ENCODE peak calls at places on chromosomes 3 and 15, in ten cellular contexts. E, B, H, O, V, U, K, W, R and S are unnamed samples.

GRCh38 chr3:113054552-113054951 is 63.8 kb downstream of the GTPBP8 start:
- DNase-seq in E (peak; percentile 47), B (no peak), H (no peak), O (no peak), V (no peak), U (no peak), K (peak; percentile 89), W (no peak), R (no peak), S (no peak)

GRCh38 chr3:120462409-120462959 is 11.7 kb upstream of the FSTL1 start:
- DNase-seq in E (no peak), B (no peak), H (no peak), O (no peak), V (no peak), U (no peak), K (no peak), W (no peak), R (no peak), S (no peak)

GRCh38 chr15:75029378-75030022 is 6.1 kb downstream of the PPCDC start:
- DNase-seq in E (peak; percentile 67), B (peak; percentile 89), H (peak; percentile 95), O (peak; percentile 99), V (peak; percentile 92), U (peak; percentile 96), K (peak; percentile 92), W (peak; percentile 88), R (peak; percentile 99), S (peak; percentile 91)

GRCh38 chr3:170178631-170179030 is 2.9 kb downstream of the PHC3 start:
- DNase-seq in E (no peak), B (no peak), H (peak; percentile 41), O (no peak), V (no peak), U (no peak), K (no peak), W (peak; percentile 38), R (no peak), S (no peak)

GRCh38 chr3:188241072-188241471 is 87.1 kb downstream of the LPP start:
- DNase-seq in E (peak; percentile 61), B (no peak), H (no peak), O (no peak), V (peak; percentile 39), U (peak; percentile 53), K (no peak), W (peak; percentile 62), R (no peak), S (no peak)

GRCh38 chr15:75420698-75421097 is 30.8 kb downstream of the SIN3A start:
- DNase-seq in E (peak; percentile 33), B (peak; percentile 64), H (no peak), O (no peak), V (no peak), U (no peak), K (peak; percentile 13), W (no peak), R (no peak), S (no peak)

GRCh38 chr3:64995857-64996564 is 308.2 kb upstream of the ADAMTS9 start:
- DNase-seq in E (peak; percentile 70), B (no peak), H (no peak), O (no peak), V (no peak), U (no peak), K (peak; percentile 86), W (no peak), R (no peak), S (no peak)

GRCh38 chr3:103410231-103410630 is 975.4 kb downstream of the ZPLD1 start:
- DNase-seq in E (no peak), B (no peak), H (no peak), O (no peak), V (no peak), U (no peak), K (no peak), W (no peak), R (no peak), S (peak; percentile 36)

GRCh38 chr3:194494951-194495374 is 8.2 kb upstream of the ATP13A3 start:
- DNase-seq in E (no peak), B (no peak), H (peak; percentile 38), O (no peak), V (peak; percentile 43), U (no peak), K (no peak), W (no peak), R (peak; percentile 66), S (no peak)

GRCh38 chr3:112365636-112366035 is 32.7 kb downstream of the CD200 start:
- DNase-seq in E (peak; percentile 60), B (no peak), H (no peak), O (no peak), V (no peak), U (no peak), K (peak; percentile 31), W (no peak), R (no peak), S (no peak)

GRCh38 chr3:129822679-129823078 is 70.8 kb downstream of the TMCC1 start:
- DNase-seq in E (peak; percentile 51), B (no peak), H (no peak), O (peak; percentile 36), V (no peak), U (no peak), K (peak; percentile 69), W (no peak), R (no peak), S (no peak)

GRCh38 chr3:127440384-127440783 is 150.1 kb downstream of the TPRA1 start:
- DNase-seq in E (no peak), B (no peak), H (no peak), O (no peak), V (peak; percentile 2), U (peak; percentile 3), K (no peak), W (no peak), R (no peak), S (no peak)

GRCh38 chr15:36912311-36912712 is 188.0 kb downstream of the MEIS2 start:
- DNase-seq in E (peak; percentile 61), B (no peak), H (no peak), O (no peak), V (no peak), U (no peak), K (peak; percentile 76), W (no peak), R (no peak), S (no peak)

GRCh38 chr15:75063889-75064288 is 40.5 kb downstream of the PPCDC start:
- DNase-seq in E (no peak), B (no peak), H (no peak), O (no peak), V (no peak), U (peak; percentile 33), K (no peak), W (no peak), R (no peak), S (no peak)

GRCh38 chr3:171044828-171045793 is 18.6 kb upstream of the SLC2A2 start:
- DNase-seq in E (peak; percentile 86), B (peak; percentile 36), H (no peak), O (no peak), V (no peak), U (no peak), K (peak; percentile 91), W (no peak), R (no peak), S (no peak)

DNA sequence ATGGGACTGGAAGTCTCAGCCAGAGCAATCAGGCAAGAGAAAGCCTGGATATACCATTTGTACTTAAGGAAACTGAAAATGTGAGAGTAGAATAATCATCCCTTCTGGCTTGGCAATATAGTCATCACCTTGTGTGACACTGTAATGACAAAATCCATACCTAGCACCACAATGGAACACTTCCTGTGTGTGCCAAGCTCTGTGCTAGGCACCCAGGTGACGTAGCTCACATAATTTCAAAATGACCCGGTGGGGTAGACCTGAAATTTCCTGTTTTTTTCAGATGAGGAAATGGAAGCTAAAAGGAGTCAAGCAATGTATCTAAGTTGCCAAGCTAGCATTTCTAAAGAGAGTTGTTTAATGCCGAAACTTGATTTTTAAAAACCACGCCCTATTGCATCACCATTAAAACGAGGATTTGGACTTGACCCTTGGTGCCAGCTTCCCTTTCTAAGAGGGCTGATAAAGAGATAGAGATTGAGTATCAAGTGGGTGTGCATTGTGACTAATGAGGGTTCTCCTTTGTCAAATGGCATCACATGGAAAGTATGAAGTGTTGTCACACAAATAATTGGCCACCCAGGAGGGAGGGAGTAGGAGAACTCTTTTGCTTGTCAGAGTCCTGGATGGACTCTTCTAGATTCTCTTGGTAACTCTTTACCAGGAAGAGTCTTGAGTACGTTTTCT is 141.3 kb upstream of the PDZRN3 start:
- DNase-seq in E (peak; percentile 31), B (no peak), H (no peak), O (peak; percentile 43), V (no peak), U (no peak), K (no peak), W (no peak), R (no peak), S (no peak)
- H3K27ac ChIP-seq in E (peak overlapping the region; percentile 86), B (no peak overlapping the region), H (peak overlapping the region; percentile 45), O (peak overlapping the region; percentile 73), V (peak overlapping the region; percentile 53), U (peak overlapping the region; percentile 70), K (no peak overlapping the region), W (no peak overlapping the region), R (peak overlapping the region; percentile 65), S (no peak overlapping the region)

GRCh38 chr3:21163961-21164360 is 587.0 kb downstream of the ZNF385D start:
- DNase-seq in E (no peak), B (no peak), H (no peak), O (no peak), V (no peak), U (no peak), K (no peak), W (no peak), R (no peak), S (no peak)
- H3K27ac ChIP-seq in E (no peak overlapping the region), B (no peak overlapping the region), H (no peak overlapping the region), O (no peak overlapping the region), V (no peak overlapping the region), U (no peak overlapping the region), K (no peak overlapping the region), W (no peak overlapping the region), R (no peak overlapping the region), S (no peak overlapping the region)

DNA sequence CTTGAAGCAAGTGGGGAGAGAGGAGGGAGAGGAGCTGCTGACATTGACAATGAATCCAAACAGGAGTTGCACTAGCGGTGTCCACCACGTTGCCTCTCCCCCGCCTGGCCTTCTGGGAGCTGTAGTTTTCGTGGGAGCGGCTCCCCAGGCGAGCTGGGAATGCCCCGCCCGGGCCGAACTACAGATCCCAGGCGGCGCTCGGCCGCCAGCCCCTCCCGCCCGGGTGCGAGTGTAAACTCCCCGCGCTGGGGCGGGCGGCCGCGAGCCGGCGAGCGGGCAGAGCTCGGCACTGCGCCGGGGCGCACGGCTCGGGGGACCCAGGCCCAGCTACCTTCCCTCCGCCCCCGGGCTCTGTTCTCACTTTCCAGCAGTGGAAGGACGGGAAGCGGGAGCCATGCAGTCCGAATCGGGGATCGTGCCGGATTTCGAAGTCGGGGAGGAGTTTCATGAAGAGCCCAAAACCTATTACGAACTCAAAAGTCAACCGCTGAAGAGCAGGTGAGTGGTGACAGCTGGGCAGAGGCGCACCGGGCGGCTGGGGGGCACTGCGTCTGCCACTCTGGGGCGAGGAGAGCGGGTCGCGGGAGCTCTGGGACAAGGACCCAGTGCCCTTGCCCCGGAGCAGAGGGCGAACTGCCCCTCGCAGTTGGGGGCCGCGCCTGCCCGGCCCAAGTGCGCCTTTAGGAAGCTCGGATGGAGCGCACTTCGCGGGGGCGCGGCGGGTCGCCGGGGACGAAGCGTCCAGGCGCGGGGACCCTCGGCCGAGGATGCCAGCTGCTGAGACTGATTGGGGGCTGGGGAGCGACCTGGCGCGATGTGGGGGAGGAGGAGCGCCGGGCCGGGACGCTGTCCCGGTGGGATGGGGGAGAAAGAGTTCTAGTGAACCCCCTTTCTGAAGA is at the start of gene MITF:
- DNase-seq in E (peak; percentile 87), B (peak; percentile 80), H (peak; percentile 89), O (peak; percentile 88), V (peak; percentile 94), U (peak; percentile 94), K (peak; percentile 92), W (no peak), R (peak; percentile 97), S (peak; percentile 90)
- H3K27ac ChIP-seq in E (no peak within 1 kb of the TSS), B (no peak within 1 kb of the TSS), H (peak within 1 kb of the TSS; percentile 82), O (peak within 1 kb of the TSS; percentile 41), V (peak within 1 kb of the TSS; percentile 94), U (peak within 1 kb of the TSS; percentile 84), K (peak within 1 kb of the TSS; percentile 96), W (no peak within 1 kb of the TSS), R (peak within 1 kb of the TSS; percentile 92), S (no peak within 1 kb of the TSS)

GRCh38 chr3:14410106-14410500 is 7.7 kb downstream of the SLC6A6 start:
- DNase-seq in E (no peak), B (no peak), H (no peak), O (no peak), V (no peak), U (no peak), K (no peak), W (no peak), R (no peak), S (no peak)
- H3K27ac ChIP-seq in E (peak overlapping the region; percentile 47), B (peak overlapping the region; percentile 76), H (no peak overlapping the region), O (no peak overlapping the region), V (no peak overlapping the region), U (no peak overlapping the region), K (no peak overlapping the region), W (peak overlapping the region; percentile 29), R (no peak overlapping the region), S (no peak overlapping the region)